ENCODE peak calls at places on chromosomes 2 and 18, in four cellular contexts. R, O, H and Z are unnamed samples.

GRCh38 chr2:190576565-190576964 is 42.0 kb upstream of the NEMP2 start:
- DNase-seq in R (no peak), O (no peak), H (no peak), Z (no peak)

GRCh38 chr2:4792126-4792525 is 900.1 kb upstream of the SOX11 start:
- DNase-seq in R (no peak), O (no peak), H (no peak), Z (no peak)

GRCh38 chr18:52992041-52992440 is 652.0 kb downstream of the DCC start:
- DNase-seq in R (no peak), O (peak), H (no peak), Z (no peak)

GRCh38 chr2:151862688-151863087 is 34.5 kb upstream of the ARL5A start:
- DNase-seq in R (no peak), O (no peak), H (peak), Z (no peak)

GRCh38 chr18:47561316-47561715 is 309.9 kb upstream of the SKOR2 start:
- DNase-seq in R (no peak), O (no peak), H (no peak), Z (no peak)

GRCh38 chr2:42829556-42830510 is 37.5 kb upstream of the HAAO start:
- DNase-seq in R (no peak), O (no peak), H (no peak), Z (no peak)

GRCh38 chr18:77101410-77102245 is 31.0 kb downstream of the MBP start:
- DNase-seq in R (no peak), O (no peak), H (peak), Z (no peak)

GRCh38 chr2:40218679-40219078 is 233.2 kb downstream of the SLC8A1 start:
- DNase-seq in R (no peak), O (no peak), H (no peak), Z (no peak)

GRCh38 chr2:227870710-227871374 is 589 bp upstream of the DAW1 start:
- DNase-seq in R (no peak), O (no peak), H (no peak), Z (no peak)

GRCh38 chr2:46502291-46502690 is 22.9 kb downstream of the TMEM247 start:
- DNase-seq in R (no peak), O (no peak), H (no peak), Z (no peak)

GRCh38 chr2:155377178-155377780 is 678.8 kb downstream of the KCNJ3 start:
- DNase-seq in R (peak), O (peak), H (no peak), Z (no peak)

GRCh38 chr2:135546432-135546831 is 15.1 kb downstream of the R3HDM1 start:
- DNase-seq in R (no peak), O (no peak), H (no peak), Z (no peak)

GRCh38 chr2:227932001-227932400 is 60.6 kb downstream of the DAW1 start:
- DNase-seq in R (no peak), O (no peak), H (no peak), Z (no peak)

GRCh38 chr2:60104514-60105501 is 448.6 kb downstream of the BCL11A start:
- DNase-seq in R (no peak), O (no peak), H (no peak), Z (no peak)

GRCh38 chr18:6405237-6406074 is 9.3 kb downstream of the L3MBTL4 start:
- DNase-seq in R (no peak), O (peak), H (no peak), Z (no peak)

GRCh38 chr18:70643812-70644211 is 355.0 kb downstream of the SOCS6 start:
- DNase-seq in R (no peak), O (no peak), H (no peak), Z (no peak)

GRCh38 chr2:167869200-167869599 is 378.2 kb downstream of the STK39 start:
- DNase-seq in R (no peak), O (no peak), H (no peak), Z (no peak)

GRCh38 chr18:46756172-46756558 is 688 bp downstream of the ST8SIA5 start:
- DNase-seq in R (no peak), O (no peak), H (no peak), Z (no peak)

GRCh38 chr2:159521272-159521671 is 95.1 kb downstream of the BAZ2B start:
- DNase-seq in R (no peak), O (no peak), H (no peak), Z (no peak)

GRCh38 chr2:27591745-27592144 is 8.9 kb downstream of the ZNF512 start:
- DNase-seq in R (no peak), O (no peak), H (no peak), Z (no peak)

GRCh38 chr2:16218651-16219050 is 278.3 kb downstream of the MYCN start:
- DNase-seq in R (peak), O (peak), H (no peak), Z (peak)

GRCh38 chr18:61136852-61137251 is 196.4 kb upstream of the CDH20 start:
- DNase-seq in R (no peak), O (no peak), H (no peak), Z (no peak)

GRCh38 chr18:986071-986470 is 81.4 kb downstream of the ADCYAP1 start:
- DNase-seq in R (no peak), O (no peak), H (no peak), Z (no peak)

GRCh38 chr2:227576110-227576509 is 22.6 kb upstream of the SCYGR2 start:
- DNase-seq in R (no peak), O (no peak), H (no peak), Z (no peak)

GRCh38 chr2:39772086-39772811 is 6.8 kb downstream of the THUMPD2 start:
- DNase-seq in R (no peak), O (no peak), H (no peak), Z (no peak)

GRCh38 chr2:180991820-180992219 is 11.4 kb downstream of the UBE2E3 start:
- DNase-seq in R (no peak), O (no peak), H (no peak), Z (no peak)

GRCh38 chr2:112938904-112939303 is 27.9 kb downstream of the IL37 start:
- DNase-seq in R (no peak), O (no peak), H (no peak), Z (no peak)
- TF ChIP-seq BHLHE40 in R (no peak), O (no peak), H (no peak), Z (no peak)

DNA sequence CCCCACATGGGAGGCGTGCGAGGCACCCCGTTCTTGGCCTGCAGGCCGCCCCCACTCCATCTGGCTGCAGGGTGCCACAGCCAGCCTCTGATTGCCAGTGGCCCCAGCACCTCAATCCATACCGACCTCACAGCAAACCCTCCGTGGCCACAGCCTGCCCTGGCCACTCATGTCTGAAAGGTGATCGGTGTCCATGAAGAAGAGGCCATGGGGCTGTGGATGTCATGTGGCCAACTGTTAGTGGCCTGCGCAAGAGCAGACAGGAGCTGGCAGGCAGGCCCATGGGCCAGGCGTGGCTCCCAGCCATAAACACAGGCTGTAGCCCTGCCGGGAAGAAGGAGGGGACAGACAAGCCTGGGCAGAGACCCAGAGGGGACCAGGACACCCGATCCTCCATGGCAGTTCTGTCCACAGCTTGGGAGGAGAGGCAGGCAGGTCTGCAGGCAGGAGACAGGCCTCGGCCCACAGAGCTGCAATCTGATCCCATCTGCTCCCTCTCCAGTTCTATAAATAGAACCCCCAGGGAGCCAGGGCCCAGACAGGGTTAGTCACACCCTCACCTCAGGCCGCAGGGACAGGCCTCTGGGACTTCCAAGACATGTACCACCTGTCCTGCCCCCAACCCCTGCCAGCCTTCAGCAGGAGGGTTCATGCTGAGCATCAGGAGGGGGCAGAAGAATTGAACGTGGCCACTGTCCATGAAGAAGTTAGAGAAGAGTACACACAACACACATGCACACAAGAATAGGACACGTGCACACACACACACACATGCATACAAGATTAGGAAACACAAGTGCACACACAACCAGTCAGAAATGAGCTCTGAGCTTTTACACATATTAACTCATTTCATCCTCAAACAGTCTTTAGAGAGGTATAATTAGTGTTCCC is 16.9 kb downstream of the STEAP3 start:
- DNase-seq in R (peak), O (peak), H (no peak), Z (peak)
- TF ChIP-seq SP1 in R (no peak), O (no peak), H (no peak), Z (no peak)

GRCh38 chr2:205002390-205002789 is 457.1 kb downstream of the PARD3B start:
- DNase-seq in R (no peak), O (no peak), H (no peak), Z (no peak)

GRCh38 chr2:205003288-205003687 is 458.0 kb downstream of the PARD3B start:
- DNase-seq in R (no peak), O (no peak), H (no peak), Z (no peak)

GRCh38 chr2:205001306-205001966 is 456.2 kb downstream of the PARD3B start:
- DNase-seq in R (no peak), O (no peak), H (no peak), Z (no peak)
- TF ChIP-seq BHLHE40 in R (no peak), O (no peak), H (no peak), Z (no peak)

DNA sequence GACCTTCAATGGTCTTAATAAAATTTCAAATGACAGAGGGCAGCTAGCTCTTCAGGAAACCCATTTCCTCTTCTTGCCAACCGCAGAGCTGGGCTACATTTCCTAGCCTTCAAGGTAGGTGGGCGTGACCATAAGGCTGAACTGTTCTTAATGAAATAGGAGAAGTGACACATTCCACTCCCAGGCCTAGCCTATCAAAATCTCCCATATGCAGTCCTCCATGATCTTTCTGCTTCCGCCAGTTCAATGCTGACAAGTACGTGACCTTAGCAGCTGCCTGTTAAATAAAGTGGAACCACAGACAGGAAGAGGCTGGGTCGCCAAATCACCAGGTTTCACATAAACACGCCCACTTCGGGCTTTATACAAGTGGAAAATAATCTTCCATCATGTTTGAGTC is 13.2 kb downstream of the SERPINE2 start:
- DNase-seq in R (peak), O (no peak), H (peak), Z (no peak)
- TF ChIP-seq SP1 in R (no peak), O (no peak), H (no peak), Z (no peak)

GRCh38 chr18:55047546-55047945 is 88.3 kb upstream of the CCDC68 start:
- DNase-seq in R (no peak), O (no peak), H (no peak), Z (no peak)
- TF ChIP-seq BHLHE40 in R (no peak), O (no peak), H (no peak), Z (no peak)